ENCODE peak calls at places on chromosomes 2 and 18, in five cellular contexts. T is naive thymus-derived CD8-positive, alpha-beta T cell; H is PC-3; M is aorta; Z is RWPE2. J is an unnamed sample.
A peak's percentile ranks its signal among the peaks of the same experiment; 100 is the strongest.

GRCh38 chr2:201466050-201466660 is 14.6 kb downstream of the STRADB start:
- ATAC-seq in Z (peak; percentile 85), H (peak; percentile 85), M (peak; percentile 76), T (no peak), J (no peak)

GRCh38 chr18:63962137-63962536 is 7.7 kb upstream of the SERPINB8 start:
- ATAC-seq in M (no peak), Z (peak; percentile 77), T (no peak), H (peak; percentile 22), J (peak; percentile 70)

GRCh38 chr2:99422599-99422998 is 67.2 kb downstream of the REV1 start:
- ATAC-seq in H (no peak), Z (no peak), M (no peak), T (no peak), J (no peak)

GRCh38 chr2:46632349-46632748 is 153.0 kb downstream of the TMEM247 start:
- ATAC-seq in H (peak; percentile 40), Z (peak; percentile 38), M (no peak), T (no peak), J (peak; percentile 63)

GRCh38 chr2:221895366-221896121 is 323.4 kb upstream of the EPHA4 start:
- ATAC-seq in H (no peak), M (no peak), T (no peak), Z (no peak), J (no peak)

GRCh38 chr2:225171350-225171749 is 129.1 kb upstream of the DOCK10 start:
- ATAC-seq in Z (no peak), T (no peak), M (no peak), H (no peak), J (no peak)

GRCh38 chr18:36583155-36583745 is 245.6 kb downstream of the TPGS2 start:
- ATAC-seq in H (no peak), Z (no peak), M (no peak), T (no peak), J (peak; percentile 81)

GRCh38 chr18:2597639-2598038 is 26.3 kb downstream of the NDC80 start:
- ATAC-seq in M (no peak), H (no peak), T (peak; percentile 93), Z (no peak), J (no peak)

GRCh38 chr2:15122915-15123314 is 438.2 kb downstream of the NBAS start:
- ATAC-seq in Z (no peak), T (no peak), M (no peak), H (no peak), J (peak; percentile 29)

GRCh38 chr2:166494140-166494544 is at the start of gene SCN7A:
- ATAC-seq in M (peak; percentile 40), T (no peak), Z (peak; percentile 52), H (peak; percentile 80), J (no peak)

GRCh38 chr2:241050624-241051577 is 51.2 kb downstream of the MTERF4 start:
- ATAC-seq in T (peak; percentile 72), Z (no peak), H (no peak), M (peak; percentile 20), J (no peak)

GRCh38 chr2:191155608-191156071 is 4.8 kb upstream of the STAT4 start:
- ATAC-seq in M (peak; percentile 57), Z (peak; percentile 55), T (no peak), H (peak; percentile 69), J (peak; percentile 45)

GRCh38 chr2:107824848-107825563 is 1.7 kb upstream of the RGPD4 start:
- ATAC-seq in T (no peak), H (no peak), M (no peak), Z (no peak), J (peak; percentile 91)

GRCh38 chr2:174694196-174694878 is 69.9 kb downstream of the CHRNA1 start:
- ATAC-seq in M (no peak), T (no peak), Z (no peak), H (no peak), J (no peak)

GRCh38 chr2:61878756-61879155 is 9.7 kb downstream of the CCT4 start:
- ATAC-seq in Z (peak; percentile 87), H (no peak), M (no peak), T (no peak), J (peak; percentile 82)

GRCh38 chr2:21162615-21162878 is 38.8 kb downstream of the TDRD15 start:
- ATAC-seq in M (no peak), H (no peak), T (no peak), Z (no peak), J (no peak)

GRCh38 chr2:153068915-153069314 is 350.5 kb downstream of the ARL6IP6 start:
- ATAC-seq in H (no peak), M (no peak), T (no peak), Z (no peak), J (no peak)

GRCh38 chr2:29011650-29012060 is 30.6 kb downstream of the TOGARAM2 start:
- ATAC-seq in H (no peak), M (no peak), Z (no peak), T (peak; percentile 75), J (no peak)

GRCh38 chr18:74901347-74902169 is 303.9 kb downstream of the ZNF407 start:
- ATAC-seq in T (no peak), H (no peak), Z (no peak), M (no peak), J (no peak)

J was measured in esophagus mucosa.